ENCODE peak calls at places on chromosomes 16 and 17, in four cellular contexts. I, L, F and J are unnamed samples.

GRCh38 chr16:27452569-27453475 is 50.8 kb downstream of the IL21R start:
- DNase-seq in I (no peak), L (no peak), F (no peak), J (no peak)

GRCh38 chr17:81399481-81400153 is 4.4 kb downstream of the BAHCC1 start:
- DNase-seq in I (no peak), L (no peak), F (no peak), J (no peak)

GRCh38 chr17:2393954-2394749 is 6.7 kb downstream of the MNT start:
- DNase-seq in I (no peak), L (no peak), F (no peak), J (no peak)

GRCh38 chr16:3101018-3101840 is 2.1 kb upstream of the ZSCAN10 start:
- DNase-seq in I (no peak), L (peak; percentile 44), F (peak; percentile 59), J (no peak)

GRCh38 chr17:2207815-2208515 is 95.6 kb downstream of the SMG6 start:
- DNase-seq in I (no peak), L (no peak), F (no peak), J (no peak)

GRCh38 chr17:2337811-2338657 is 733 bp downstream of the SGSM2 start:
- DNase-seq in I (no peak), L (peak; percentile 68), F (peak; percentile 91), J (no peak)

GRCh38 chr17:29495011-29495410 is 71.8 kb downstream of the ABHD15 start:
- DNase-seq in I (no peak), L (peak; percentile 35), F (no peak), J (no peak)

GRCh38 chr16:29699324-29700219 is 20.6 kb downstream of the QPRT start:
- DNase-seq in I (no peak), L (no peak), F (no peak), J (no peak)

GRCh38 chr17:40311575-40311974 is 2.6 kb downstream of the RARA start:
- DNase-seq in I (no peak), L (no peak), F (no peak), J (no peak)

GRCh38 chr17:50630524-50631194 is 4.0 kb upstream of the ABCC3 start:
- DNase-seq in I (no peak), L (peak; percentile 82), F (peak; percentile 90), J (no peak)

GRCh38 chr16:5838725-5839124 is 741.1 kb upstream of the EEF2KMT start:
- DNase-seq in I (no peak), L (no peak), F (no peak), J (no peak)

GRCh38 chr16:525520-526180 is 1.9 kb upstream of the CAPN15 start:
- DNase-seq in I (peak; percentile 55), L (peak; percentile 68), F (peak; percentile 68), J (no peak)

GRCh38 chr17:65550075-65550635 is 11.3 kb downstream of the AXIN2 start:
- DNase-seq in I (no peak), L (no peak), F (no peak), J (no peak)

GRCh38 chr17:622356-622755 is 92.3 kb downstream of the VPS53 start:
- DNase-seq in I (peak; percentile 17), L (peak; percentile 37), F (no peak), J (no peak)

GRCh38 chr16:73154063-73154870 is 106.3 kb upstream of the ZFHX3 start:
- DNase-seq in I (peak; percentile 69), L (no peak), F (no peak), J (no peak)

GRCh38 chr17:74161501-74161850 is 42.0 kb upstream of the RPL38 start:
- DNase-seq in I (no peak), L (no peak), F (no peak), J (no peak)

GRCh38 chr17:15917021-15917438 is 27.9 kb upstream of the ADORA2B start:
- DNase-seq in I (no peak), L (no peak), F (no peak), J (no peak)

GRCh38 chr17:32491371-32492280 is 4.8 kb downstream of the CDK5R1 start:
- DNase-seq in I (no peak), L (no peak), F (no peak), J (no peak)

GRCh38 chr16:17930280-17930679 is 406.3 kb downstream of the NPIPA8 start:
- DNase-seq in I (no peak), L (no peak), F (no peak), J (no peak)

GRCh38 chr16:2495041-2495440 is 18.7 kb upstream of the ATP6V0C start:
- DNase-seq in I (no peak), L (no peak), F (no peak), J (no peak)

GRCh38 chr16:57231821-57232350 is 13.2 kb upstream of the ARL2BP start:
- DNase-seq in I (no peak), L (no peak), F (no peak), J (no peak)

GRCh38 chr16:27426423-27427408 is 24.7 kb downstream of the IL21R start:
- DNase-seq in I (no peak), L (peak; percentile 69), F (no peak), J (peak; percentile 60)

GRCh38 chr17:78903101-78903779 is at the start of gene CEP295NL:
- DNase-seq in I (no peak), L (no peak), F (peak; percentile 66), J (no peak)

GRCh38 chr16:76670125-76670857 is 393.1 kb downstream of the CNTNAP4 start:
- DNase-seq in I (no peak), L (no peak), F (no peak), J (no peak)

GRCh38 chr16:49340466-49340865 is 33.1 kb upstream of the C16orf78 start:
- DNase-seq in I (no peak), L (no peak), F (no peak), J (no peak)

GRCh38 chr16:65119905-65120341 is 1.9 kb downstream of the CDH11 start:
- DNase-seq in I (no peak), L (no peak), F (no peak), J (peak; percentile 33)

GRCh38 chr16:69620564-69620963 is 54.8 kb downstream of the NFAT5 start:
- DNase-seq in I (no peak), L (no peak), F (no peak), J (no peak)

GRCh38 chr17:17205368-17206148 is 575 bp downstream of the PLD6 start:
- DNase-seq in I (no peak), L (peak; percentile 80), F (peak; percentile 76), J (no peak)

GRCh38 chr16:684067-684794 is at the start of gene JMJD8:
- DNase-seq in I (peak; percentile 66), L (peak; percentile 90), F (peak; percentile 90), J (peak; percentile 76)

GRCh38 chr17:67602974-67603373 is 114.8 kb upstream of the NOL11 start:
- DNase-seq in I (no peak), L (peak; percentile 52), F (peak; percentile 58), J (no peak)